ENCODE peak calls at places on chromosomes 6 and 20, in eight cellular contexts. S is T-cell; I is stimulated activated CD8-positive, alpha-beta memory T cell treated with anti-CD3 and anti-CD28 coated beads, Interleukin-2, amount 100 ng/mL, for 1 hour; Q is cardiac muscle cell; L is pons; C is neural crest cell; H is NCI-H345; F is lung. J is an unnamed sample.

GRCh38 chr20:25544760-25545159 is 40.6 kb downstream of the NINL start:
- DNase-seq in L (no peak), I (no peak), S (no peak), H (no peak), Q (no peak), F (no peak), C (no peak), J (no peak)

GRCh38 chr6:157159339-157159738 is 164.0 kb downstream of the TMEM242 start:
- DNase-seq in F (no peak), S (no peak), H (no peak), C (no peak), L (no peak), Q (no peak), I (no peak), J (no peak)

GRCh38 chr6:117938324-117938995 is 31.4 kb downstream of the SLC35F1 start:
- DNase-seq in C (no peak), F (no peak), L (no peak), H (peak), I (no peak), Q (no peak), S (no peak), J (no peak)

GRCh38 chr6:71333700-71334099 is 45.1 kb downstream of the OGFRL1 start:
- DNase-seq in S (no peak), L (no peak), I (no peak), H (no peak), C (no peak), F (no peak), Q (peak), J (no peak)

GRCh38 chr6:48474764-48475674 is 364.0 kb upstream of the PTCHD4 start:
- DNase-seq in L (no peak), Q (peak), H (no peak), S (no peak), F (no peak), C (no peak), I (no peak), J (no peak)

GRCh38 chr6:44004625-44005506 is 122.4 kb downstream of the MRPL14 start:
- DNase-seq in H (no peak), F (no peak), L (peak), C (no peak), S (no peak), I (no peak), Q (no peak), J (no peak)

GRCh38 chr6:30556714-30556963 is 350 bp upstream of the GNL1 start:
- DNase-seq in F (peak), S (peak), C (no peak), Q (peak), I (peak), H (no peak), L (no peak), J (no peak)

GRCh38 chr6:130693944-130694343 is 133.3 kb upstream of the SMLR1 start:
- DNase-seq in Q (no peak), L (no peak), I (no peak), S (no peak), C (no peak), H (no peak), F (no peak), J (no peak)

GRCh38 chr20:16518068-16518783 is 55.0 kb downstream of the KIF16B start:
- DNase-seq in Q (peak), S (no peak), L (peak), I (no peak), F (peak), C (peak), H (peak), J (peak)

GRCh38 chr6:2858678-2859324 is 17.1 kb upstream of the SERPINB1 start:
- DNase-seq in H (no peak), F (no peak), C (no peak), S (peak), I (no peak), Q (peak), L (no peak), J (no peak)

GRCh38 chr6:22421187-22421586 is 124.4 kb upstream of the PRL start:
- DNase-seq in H (no peak), F (no peak), Q (peak), I (no peak), S (no peak), L (no peak), C (no peak), J (no peak)

GRCh38 chr6:31970604-31971271 is 1.2 kb downstream of the DXO start:
- DNase-seq in L (no peak), I (no peak), F (no peak), Q (no peak), S (no peak), C (no peak), H (peak), J (no peak)

GRCh38 chr20:4866429-4866828 is 134.9 kb downstream of the SLC23A2 start:
- DNase-seq in F (no peak), S (no peak), H (no peak), L (no peak), I (no peak), C (no peak), Q (no peak), J (no peak)

GRCh38 chr20:24185801-24186200 is 197.2 kb upstream of the GGTLC1 start:
- DNase-seq in Q (no peak), I (no peak), L (no peak), H (no peak), S (no peak), F (no peak), C (no peak), J (no peak)

GRCh38 chr6:14286144-14286543 is 168.6 kb downstream of the CD83 start:
- DNase-seq in F (no peak), Q (peak), C (no peak), S (no peak), I (no peak), H (no peak), L (no peak), J (no peak)

GRCh38 chr6:116376149-116376548 is 5.4 kb downstream of the DSE start:
- DNase-seq in F (no peak), I (no peak), S (no peak), C (no peak), L (no peak), Q (no peak), H (no peak), J (no peak)

GRCh38 chr6:6003334-6004146 is 3.2 kb downstream of the NRN1 start:
- DNase-seq in I (no peak), S (no peak), C (peak), H (no peak), Q (no peak), F (no peak), L (no peak), J (no peak)

GRCh38 chr6:36387440-36388303 is at the start of gene ETV7:
- DNase-seq in Q (peak), H (no peak), S (peak), F (peak), I (no peak), L (no peak), C (no peak), J (peak)

GRCh38 chr6:130848945-130849344 is 21.7 kb downstream of the SMLR1 start:
- DNase-seq in S (peak), F (no peak), C (no peak), H (no peak), L (no peak), Q (no peak), I (no peak), J (no peak)

GRCh38 chr6:158730175-158730907 is 80.5 kb downstream of the SYTL3 start:
- DNase-seq in H (no peak), C (no peak), L (no peak), S (no peak), F (no peak), I (no peak), Q (no peak), J (no peak)

GRCh38 chr6:78810698-78811097 is 56.7 kb upstream of the IRAK1BP1 start:
- DNase-seq in S (no peak), H (no peak), L (no peak), Q (peak), F (no peak), I (no peak), C (no peak), J (no peak)

GRCh38 chr20:38168791-38169589 is 3.9 kb upstream of the TGM2 start:
- DNase-seq in L (no peak), S (no peak), C (no peak), I (no peak), H (no peak), Q (no peak), F (no peak), J (no peak)

GRCh38 chr6:138287144-138287955 is 69.1 kb upstream of the PBOV1 start:
- DNase-seq in F (peak), Q (peak), S (peak), C (no peak), L (no peak), I (no peak), H (peak), J (no peak)

GRCh38 chr6:21026576-21027273 is 492.5 kb downstream of the CDKAL1 start:
- DNase-seq in S (no peak), Q (peak), F (no peak), I (no peak), L (no peak), H (no peak), C (no peak), J (no peak)

GRCh38 chr6:14276667-14277404 is 159.3 kb downstream of the CD83 start:
- DNase-seq in F (no peak), L (peak), H (no peak), C (no peak), Q (no peak), S (peak), I (no peak), J (peak)

J was measured in midbrain.